ENCODE peak calls at places on chromosome 9, in seven cellular contexts. One of them, this sample, is unnamed.

GRCh38 chr9:72333758-72334157 is 31.2 kb downstream of the ZFAND5 start:
- DNase-seq in K562: peak
- DNase-seq in neural progenitor cell: peak
- DNase-seq in astrocyte: no peak
- DNase-seq in H1: no peak
- DNase-seq in GM23338: peak
- DNase-seq in PC-9: no peak
- DNase-seq in this sample: no peak

GRCh38 chr9:132018957-132019405 is 60.7 kb downstream of the MED27 start:
- DNase-seq in astrocyte: peak
- DNase-seq in K562: no peak
- DNase-seq in H1: no peak
- DNase-seq in neural progenitor cell: no peak
- DNase-seq in PC-9: no peak
- DNase-seq in GM23338: no peak
- DNase-seq in this sample: no peak

GRCh38 chr9:117095116-117095515 is 319.7 kb downstream of the ASTN2 start:
- DNase-seq in PC-9: no peak
- DNase-seq in H1: no peak
- DNase-seq in neural progenitor cell: no peak
- DNase-seq in astrocyte: peak
- DNase-seq in GM23338: no peak
- DNase-seq in K562: no peak
- DNase-seq in this sample: no peak

GRCh38 chr9:113906411-113907110 is 30.5 kb downstream of the ZNF618 start:
- DNase-seq in GM23338: no peak
- DNase-seq in PC-9: no peak
- DNase-seq in K562: no peak
- DNase-seq in neural progenitor cell: no peak
- DNase-seq in astrocyte: peak
- DNase-seq in H1: peak
- DNase-seq in this sample: no peak

GRCh38 chr9:36161187-36161586 is 8.0 kb upstream of the CCIN start:
- DNase-seq in H1: no peak
- DNase-seq in neural progenitor cell: no peak
- DNase-seq in GM23338: no peak
- DNase-seq in astrocyte: peak
- DNase-seq in K562: no peak
- DNase-seq in PC-9: no peak
- DNase-seq in this sample: no peak

GRCh38 chr9:137300607-137301085 is 1.4 kb downstream of the NRARP start:
- DNase-seq in neural progenitor cell: peak
- DNase-seq in astrocyte: no peak
- DNase-seq in GM23338: peak
- DNase-seq in H1: peak
- DNase-seq in PC-9: peak
- DNase-seq in K562: peak
- DNase-seq in this sample: no peak

GRCh38 chr9:95927288-95928004 is 52.0 kb downstream of the ERCC6L2 start:
- DNase-seq in GM23338: no peak
- DNase-seq in astrocyte: no peak
- DNase-seq in H1: no peak
- DNase-seq in PC-9: no peak
- DNase-seq in neural progenitor cell: no peak
- DNase-seq in K562: no peak
- DNase-seq in this sample: no peak

GRCh38 chr9:22030101-22030598 is 21.0 kb upstream of the CDKN2B start:
- DNase-seq in neural progenitor cell: no peak
- DNase-seq in K562: no peak
- DNase-seq in astrocyte: peak
- DNase-seq in PC-9: peak
- DNase-seq in H1: no peak
- DNase-seq in GM23338: no peak
- DNase-seq in this sample: no peak

GRCh38 chr9:126157826-126158431 is 168.7 kb upstream of the MVB12B start:
- DNase-seq in PC-9: no peak
- DNase-seq in H1: no peak
- DNase-seq in GM23338: no peak
- DNase-seq in neural progenitor cell: no peak
- DNase-seq in astrocyte: no peak
- DNase-seq in K562: no peak
- DNase-seq in this sample: no peak

GRCh38 chr9:88747768-88748167 is 212.8 kb downstream of the NXNL2 start:
- DNase-seq in K562: peak
- DNase-seq in PC-9: peak
- DNase-seq in GM23338: peak
- DNase-seq in neural progenitor cell: no peak
- DNase-seq in astrocyte: peak
- DNase-seq in H1: no peak
- DNase-seq in this sample: no peak

GRCh38 chr9:35557330-35557729 is 47.7 kb upstream of the TESK1 start:
- DNase-seq in H1: no peak
- DNase-seq in PC-9: no peak
- DNase-seq in astrocyte: no peak
- DNase-seq in neural progenitor cell: no peak
- DNase-seq in GM23338: no peak
- DNase-seq in K562: no peak
- DNase-seq in this sample: no peak

GRCh38 chr9:75889577-75889976 is 896 bp upstream of the PCSK5 start:
- DNase-seq in neural progenitor cell: no peak
- DNase-seq in PC-9: no peak
- DNase-seq in K562: no peak
- DNase-seq in H1: no peak
- DNase-seq in astrocyte: no peak
- DNase-seq in GM23338: peak
- DNase-seq in this sample: no peak

GRCh38 chr9:3875371-3876132 is 349.8 kb upstream of the RFX3 start:
- DNase-seq in neural progenitor cell: no peak
- DNase-seq in GM23338: no peak
- DNase-seq in astrocyte: peak
- DNase-seq in H1: no peak
- DNase-seq in K562: no peak
- DNase-seq in PC-9: peak
- DNase-seq in this sample: peak

GRCh38 chr9:127184641-127185040 is 62.2 kb upstream of the ANGPTL2 start:
- DNase-seq in H1: no peak
- DNase-seq in K562: no peak
- DNase-seq in astrocyte: no peak
- DNase-seq in GM23338: no peak
- DNase-seq in PC-9: no peak
- DNase-seq in neural progenitor cell: no peak
- DNase-seq in this sample: no peak

GRCh38 chr9:109264865-109265532 is 55.9 kb downstream of the EPB41L4B start:
- DNase-seq in neural progenitor cell: no peak
- DNase-seq in astrocyte: no peak
- DNase-seq in GM23338: no peak
- DNase-seq in K562: no peak
- DNase-seq in PC-9: no peak
- DNase-seq in H1: no peak
- DNase-seq in this sample: no peak

GRCh38 chr9:89621676-89622075 is 16.9 kb downstream of the GADD45G start:
- DNase-seq in neural progenitor cell: no peak
- DNase-seq in H1: no peak
- DNase-seq in K562: no peak
- DNase-seq in PC-9: no peak
- DNase-seq in astrocyte: no peak
- DNase-seq in GM23338: no peak
- DNase-seq in this sample: no peak

GRCh38 chr9:16207161-16207560 is 654.3 kb downstream of the CCDC171 start:
- DNase-seq in K562: no peak
- DNase-seq in astrocyte: peak
- DNase-seq in neural progenitor cell: peak
- DNase-seq in H1: no peak
- DNase-seq in PC-9: no peak
- DNase-seq in GM23338: peak
- DNase-seq in this sample: peak

GRCh38 chr9:70101265-70101664 is 57.6 kb downstream of the MAMDC2 start:
- DNase-seq in astrocyte: peak
- DNase-seq in neural progenitor cell: no peak
- DNase-seq in H1: no peak
- DNase-seq in PC-9: no peak
- DNase-seq in K562: no peak
- DNase-seq in GM23338: no peak
- DNase-seq in this sample: no peak

GRCh38 chr9:120931278-120932085 is 4.9 kb upstream of the TRAF1 start:
- DNase-seq in PC-9: no peak
- DNase-seq in GM23338: no peak
- DNase-seq in neural progenitor cell: no peak
- DNase-seq in astrocyte: peak
- DNase-seq in H1: no peak
- DNase-seq in K562: no peak
- DNase-seq in this sample: peak

GRCh38 chr9:81317939-81318338 is 371.4 kb downstream of the TLE1 start:
- DNase-seq in H1: no peak
- DNase-seq in astrocyte: peak
- DNase-seq in PC-9: no peak
- DNase-seq in K562: no peak
- DNase-seq in neural progenitor cell: peak
- DNase-seq in GM23338: no peak
- DNase-seq in this sample: no peak

GRCh38 chr9:74577956-74578355 is 80.8 kb downstream of the RORB start:
- DNase-seq in GM23338: peak
- DNase-seq in PC-9: no peak
- DNase-seq in astrocyte: no peak
- DNase-seq in K562: peak
- DNase-seq in H1: no peak
- DNase-seq in neural progenitor cell: peak
- DNase-seq in this sample: peak

GRCh38 chr9:131348631-131349521 is 45.0 kb upstream of the PRRC2B start:
- DNase-seq in astrocyte: no peak
- DNase-seq in GM23338: peak
- DNase-seq in K562: no peak
- DNase-seq in PC-9: no peak
- DNase-seq in neural progenitor cell: no peak
- DNase-seq in H1: no peak
- DNase-seq in this sample: no peak

GRCh38 chr9:95045751-95046150 is 271.8 kb downstream of the FANCC start:
- DNase-seq in PC-9: peak
- DNase-seq in K562: no peak
- DNase-seq in astrocyte: no peak
- DNase-seq in GM23338: peak
- DNase-seq in H1: peak
- DNase-seq in neural progenitor cell: peak
- DNase-seq in this sample: no peak

GRCh38 chr9:119357697-119358096 is 11.5 kb downstream of the BRINP1 start:
- DNase-seq in PC-9: no peak
- DNase-seq in GM23338: no peak
- DNase-seq in K562: no peak
- DNase-seq in H1: no peak
- DNase-seq in astrocyte: no peak
- DNase-seq in neural progenitor cell: no peak
- DNase-seq in this sample: no peak
- TF ChIP-seq EZH2 in PC-9: no peak
- TF ChIP-seq EZH2 in GM23338: no peak
- TF ChIP-seq EZH2 in K562: no peak
- TF ChIP-seq EZH2 in H1: no peak
- TF ChIP-seq EZH2 in astrocyte: no peak
- TF ChIP-seq EZH2 in neural progenitor cell: no peak
- TF ChIP-seq EZH2 in this sample: no peak

GRCh38 chr9:14292181-14292773 is 21.7 kb downstream of the NFIB start:
- DNase-seq in GM23338: no peak
- DNase-seq in K562: no peak
- DNase-seq in neural progenitor cell: no peak
- DNase-seq in astrocyte: no peak
- DNase-seq in PC-9: no peak
- DNase-seq in H1: no peak
- DNase-seq in this sample: no peak
- TF ChIP-seq EZH2 in GM23338: no peak
- TF ChIP-seq EZH2 in K562: no peak
- TF ChIP-seq EZH2 in neural progenitor cell: no peak
- TF ChIP-seq EZH2 in astrocyte: no peak
- TF ChIP-seq EZH2 in PC-9: no peak
- TF ChIP-seq EZH2 in H1: no peak
- TF ChIP-seq EZH2 in this sample: no peak

DNA sequence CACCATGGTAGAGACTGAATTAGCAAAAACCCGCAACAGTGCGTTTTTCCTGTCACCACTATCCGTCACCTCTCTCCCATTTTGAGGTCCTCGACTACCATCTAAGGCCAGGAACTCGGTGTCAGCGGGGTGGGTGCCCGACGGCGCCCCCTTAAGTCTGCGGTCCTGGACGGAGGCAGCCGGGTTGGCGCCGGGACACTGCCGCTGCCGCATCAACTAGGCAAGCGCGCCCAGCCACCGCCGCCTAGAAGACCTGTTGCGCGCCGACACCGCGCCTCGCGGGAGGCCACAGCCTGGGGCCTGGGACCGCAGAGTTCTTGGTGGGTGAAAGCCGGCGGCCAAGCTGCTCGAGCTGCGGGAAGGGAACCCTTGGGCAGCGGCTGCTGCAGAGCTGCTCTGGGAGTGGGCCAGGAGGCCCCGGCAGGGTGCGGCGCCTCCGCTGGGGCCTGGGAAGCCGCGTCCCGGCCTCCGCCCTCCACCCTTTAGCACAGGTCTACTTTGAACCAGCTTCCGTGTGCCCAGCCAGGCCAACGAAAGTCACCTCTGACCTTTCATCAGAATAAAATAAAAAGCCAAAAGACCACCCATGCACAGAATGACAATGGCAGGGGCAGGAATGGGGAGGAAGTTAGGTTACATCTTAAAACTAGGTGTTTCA is 3.5 kb downstream of the FOXB2 start:
- DNase-seq in K562: no peak
- DNase-seq in neural progenitor cell: peak
- DNase-seq in astrocyte: no peak
- DNase-seq in H1: peak
- DNase-seq in GM23338: peak
- DNase-seq in PC-9: no peak
- DNase-seq in this sample: no peak
- TF ChIP-seq EZH2 in K562: no peak
- TF ChIP-seq EZH2 in neural progenitor cell: peak
- TF ChIP-seq EZH2 in astrocyte: peak
- TF ChIP-seq EZH2 in H1: no peak
- TF ChIP-seq EZH2 in GM23338: peak
- TF ChIP-seq EZH2 in PC-9: no peak
- TF ChIP-seq EZH2 in this sample: no peak

DNA sequence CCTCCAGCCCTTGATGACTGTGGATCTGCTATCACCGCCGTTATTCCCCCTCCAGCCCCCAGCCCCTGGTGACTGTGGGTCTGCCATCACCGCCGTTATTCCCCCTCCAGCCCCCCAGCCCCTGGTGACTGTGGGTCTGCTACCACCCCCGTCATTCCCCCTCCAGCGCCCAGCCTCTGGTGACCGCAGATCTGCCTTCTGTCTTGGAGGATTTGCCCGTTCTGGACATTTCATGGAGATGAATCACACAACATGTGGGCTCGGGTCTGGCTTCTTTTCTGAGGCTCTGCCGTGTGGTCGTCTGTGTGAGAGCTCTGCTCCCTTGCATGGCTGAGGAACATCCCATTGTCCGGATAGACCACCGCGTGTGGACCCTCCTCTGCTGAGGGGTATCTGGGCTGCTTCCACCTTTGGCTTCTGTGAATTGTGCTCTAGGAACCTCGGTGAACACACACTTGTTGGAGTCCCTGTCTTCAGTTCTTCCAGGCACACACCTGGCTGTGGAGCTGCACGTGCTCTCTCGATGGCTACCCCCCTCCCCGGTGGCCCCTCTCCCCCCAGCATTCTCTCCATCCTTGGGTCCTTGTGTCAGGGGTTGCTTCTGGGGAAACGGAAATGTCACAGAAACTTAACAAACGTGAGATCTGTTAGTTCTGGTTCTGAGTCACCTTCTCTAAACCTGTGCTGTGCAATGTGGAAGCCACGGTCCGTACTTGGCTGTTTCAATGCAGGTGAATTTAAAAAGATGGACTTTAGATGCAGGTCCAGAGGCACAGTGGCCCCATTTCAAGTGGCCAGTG is 105.3 kb upstream of the COL5A1 start:
- DNase-seq in neural progenitor cell: no peak
- DNase-seq in K562: no peak
- DNase-seq in PC-9: no peak
- DNase-seq in GM23338: no peak
- DNase-seq in H1: no peak
- DNase-seq in astrocyte: peak
- DNase-seq in this sample: no peak
- TF ChIP-seq EZH2 in neural progenitor cell: no peak
- TF ChIP-seq EZH2 in K562: no peak
- TF ChIP-seq EZH2 in PC-9: no peak
- TF ChIP-seq EZH2 in GM23338: no peak
- TF ChIP-seq EZH2 in H1: no peak
- TF ChIP-seq EZH2 in astrocyte: no peak
- TF ChIP-seq EZH2 in this sample: no peak